ENCODE peak calls at places on chromosomes 3 and 15, in six cellular contexts. O is breast epithelium, F is endodermal cell, D is cardiac fibroblast, X is esophagus squamous epithelium, Z is HFF-Myc. Y is an unnamed sample.

GRCh38 chr3:97872209-97873042 is 50.6 kb downstream of the CRYBG3 start:
- DNase-seq in Z (peak; percentile 84), D (peak; percentile 98), X (no peak), O (no peak), F (no peak), Y (peak; percentile 91)

GRCh38 chr3:179234244-179234643 is 16.7 kb downstream of the KCNMB3 start:
- DNase-seq in F (no peak), O (no peak), X (no peak), D (no peak), Z (no peak), Y (no peak)

GRCh38 chr3:46717447-46718231 is at the start of gene PRSS50:
- DNase-seq in D (no peak), Z (no peak), X (no peak), O (peak; percentile 43), F (peak; percentile 88), Y (no peak)

GRCh38 chr3:194587438-194587931 is 45.7 kb downstream of the TMEM44 start:
- DNase-seq in X (no peak), D (peak; percentile 95), O (no peak), F (no peak), Z (no peak), Y (peak; percentile 91)

GRCh38 chr3:100761211-100761921 is 52.1 kb downstream of the TFG start:
- DNase-seq in O (no peak), X (no peak), D (no peak), Z (no peak), F (peak; percentile 74), Y (no peak)

GRCh38 chr15:92634641-92635272 is 20.8 kb downstream of the FAM174B start:
- DNase-seq in Z (no peak), O (peak; percentile 12), F (peak; percentile 71), X (no peak), D (no peak), Y (no peak)

GRCh38 chr3:116886202-116886893 is 176.8 kb downstream of the TUSC7 start:
- DNase-seq in O (no peak), F (no peak), D (no peak), Z (no peak), X (no peak), Y (no peak)

GRCh38 chr3:115246621-115247020 is 99.5 kb upstream of the ZBTB20 start:
- DNase-seq in X (no peak), F (no peak), Z (no peak), D (no peak), O (no peak), Y (no peak)

GRCh38 chr3:61858054-61858453 is 296.7 kb downstream of the PTPRG start:
- DNase-seq in F (no peak), O (no peak), X (no peak), D (peak; percentile 60), Z (peak; percentile 26), Y (no peak)

GRCh38 chr15:72112111-72112510 is 5.8 kb downstream of the MYO9A start:
- DNase-seq in F (no peak), X (no peak), O (no peak), D (peak; percentile 16), Z (no peak), Y (peak; percentile 13)

GRCh38 chr3:138082085-138082991 is 33.1 kb downstream of the DZIP1L start:
- DNase-seq in X (no peak), D (peak; percentile 90), O (no peak), F (no peak), Z (peak; percentile 83), Y (peak; percentile 94)
- H3K4me3 ChIP-seq in X (no peak overlapping the region), D (peak overlapping the region; percentile 2), O (peak overlapping the region; percentile 12), F (no peak overlapping the region), Z (peak overlapping the region; percentile 19), Y (peak overlapping the region; percentile 24)

DNA sequence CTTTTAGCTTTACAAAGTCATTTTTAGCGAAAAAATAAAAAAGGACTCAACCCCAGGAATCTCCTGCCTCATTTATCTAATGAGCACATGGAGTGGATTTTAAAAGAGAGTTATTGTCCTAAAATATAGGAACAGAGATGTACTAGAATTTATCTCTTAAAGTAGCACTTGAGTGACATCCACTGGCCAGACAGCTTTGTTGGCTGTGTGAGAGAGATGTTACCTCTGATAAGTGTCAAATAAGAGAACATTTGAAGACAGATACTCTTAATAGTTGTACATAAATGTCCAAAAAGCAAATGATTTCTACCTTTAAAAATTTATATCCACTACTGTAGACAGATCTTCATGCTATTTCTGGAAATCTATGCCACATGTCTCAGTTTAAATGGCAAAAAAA is 12.3 kb upstream of the MFSD1 start:
- DNase-seq in X (no peak), Z (no peak), F (no peak), D (peak; percentile 78), O (no peak), Y (peak; percentile 83)
- TF ChIP-seq CTCF in X (peak; percentile 12), Z (peak; percentile 47), F (no peak), D (peak; percentile 42), O (peak; percentile 26), Y (peak; percentile 70)

GRCh38 chr3:52023860-52024764 is 28.4 kb upstream of the RPL29 start:
- DNase-seq in D (no peak), X (no peak), O (no peak), F (no peak), Z (no peak), Y (no peak)
- H3K4me3 ChIP-seq in D (no peak overlapping the region), X (no peak overlapping the region), O (no peak overlapping the region), F (no peak overlapping the region), Z (no peak overlapping the region), Y (no peak overlapping the region)

GRCh38 chr3:52813810-52814209 is 16.7 kb downstream of the ITIH4 start:
- DNase-seq in D (no peak), F (no peak), X (no peak), O (no peak), Z (no peak), Y (no peak)

GRCh38 chr3:52809149-52809548 is 14.6 kb downstream of the ITIH3 start:
- DNase-seq in F (no peak), X (no peak), O (no peak), D (no peak), Z (no peak), Y (no peak)

GRCh38 chr3:52811452-52812011 is 16.9 kb downstream of the ITIH3 start:
- DNase-seq in F (no peak), Z (no peak), X (no peak), O (no peak), D (no peak), Y (no peak)

GRCh38 chr3:52810923-52811322 is 16.3 kb downstream of the ITIH3 start:
- DNase-seq in D (no peak), Z (no peak), X (no peak), O (no peak), F (no peak), Y (no peak)

GRCh38 chr3:52809821-52810377 is 15.3 kb downstream of the ITIH3 start:
- DNase-seq in X (no peak), F (no peak), D (no peak), Z (no peak), O (no peak), Y (no peak)
- TF ChIP-seq CTCF in X (no peak), F (no peak), D (no peak), Z (no peak), O (no peak), Y (no peak)

DNA sequence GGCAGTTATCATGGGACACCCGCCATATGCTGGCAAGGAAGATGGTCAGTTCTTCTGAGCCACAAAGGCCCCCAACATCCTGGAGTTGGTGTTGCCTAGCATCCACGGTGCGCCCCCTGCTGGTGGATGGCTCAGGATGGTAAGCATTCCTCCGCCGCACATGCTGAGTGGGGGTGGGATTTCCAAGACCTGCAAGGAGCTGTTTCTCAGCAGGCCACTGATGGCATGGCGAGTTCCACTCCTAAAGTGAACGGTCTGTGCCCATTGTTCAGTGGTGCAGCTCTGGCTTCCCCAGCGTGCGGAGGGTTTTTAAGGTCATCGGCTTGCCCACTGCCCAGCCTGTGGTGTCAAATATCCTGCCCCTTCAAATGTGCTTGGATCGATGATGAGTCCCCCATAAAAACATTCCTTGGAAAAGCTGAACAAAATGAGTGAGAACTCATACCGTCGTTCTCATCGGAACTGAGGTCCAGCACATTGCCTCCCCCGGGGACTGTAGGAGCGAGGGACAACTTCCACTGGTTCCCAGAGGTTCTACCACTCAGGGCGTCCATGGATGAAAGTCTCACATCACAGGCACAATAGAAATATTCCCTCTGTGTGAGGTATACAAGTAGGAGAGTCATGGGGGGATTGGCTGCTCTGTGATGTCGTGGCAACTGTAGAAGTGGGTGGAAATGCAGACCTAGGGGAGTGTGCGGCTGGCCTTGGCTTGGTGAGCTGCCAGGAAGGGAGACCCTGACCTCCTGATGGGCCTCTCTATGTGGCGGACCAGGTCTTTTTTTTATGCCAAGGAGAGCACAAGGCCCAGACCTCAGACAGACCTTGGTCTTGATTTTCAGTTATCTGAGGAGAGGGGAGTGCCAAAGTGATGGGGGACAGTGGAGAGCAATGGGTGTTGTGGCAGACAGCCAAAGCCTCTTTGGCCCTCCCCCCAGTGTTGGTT is 102.0 kb downstream of the SNRPN start:
- DNase-seq in O (no peak), Z (no peak), F (peak; percentile 64), D (no peak), X (no peak), Y (no peak)
- H3K4me3 ChIP-seq in O (peak overlapping the region; percentile 41), Z (no peak overlapping the region), F (peak overlapping the region; percentile 72), D (no peak overlapping the region), X (no peak overlapping the region), Y (no peak overlapping the region)

DNA sequence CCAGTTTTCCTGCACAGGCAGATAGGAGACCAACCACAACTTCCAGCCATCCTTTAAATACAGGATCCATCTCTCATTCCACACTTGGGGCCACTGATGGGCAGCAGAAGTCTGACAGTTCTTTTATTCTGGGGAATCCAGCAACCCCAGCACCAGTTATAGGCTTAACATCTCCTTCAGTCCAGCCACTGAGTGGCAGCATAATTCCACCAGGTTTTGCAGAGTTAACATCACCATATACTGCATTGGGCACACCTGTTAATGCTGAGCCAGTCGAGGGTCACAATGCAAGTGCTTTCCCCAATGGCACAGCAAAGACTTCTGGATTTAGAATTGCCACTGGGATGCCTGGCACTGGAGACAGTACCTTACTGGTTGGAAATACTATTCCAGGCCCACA is 2.9 kb downstream of the NPAP1 start:
- DNase-seq in O (no peak), D (no peak), F (peak; percentile 46), Z (no peak), X (no peak), Y (no peak)
- TF ChIP-seq CTCF in O (no peak), D (no peak), F (peak; percentile 34), Z (no peak), X (no peak), Y (no peak)